ENCODE peak calls at places on chromosomes 12 and 14, in four cellular contexts. R is WTC11, I is natural killer cell, L is GM12865. Q is an unnamed sample.

GRCh38 chr12:67705394-67706370 is 57.1 kb downstream of the DYRK2 start:
- DNase-seq in L (no peak), I (no peak), R (no peak), Q (no peak)

GRCh38 chr14:92453691-92454090 is 59.9 kb upstream of the RIN3 start:
- DNase-seq in R (no peak), L (no peak), I (no peak), Q (no peak)

GRCh38 chr14:86257973-86258372 is 728.0 kb downstream of the FLRT2 start:
- DNase-seq in L (no peak), R (no peak), I (no peak), Q (no peak)

GRCh38 chr12:43805149-43805856 is 814 bp downstream of the TWF1 start:
- DNase-seq in I (no peak), L (peak; percentile 36), R (no peak), Q (no peak)

GRCh38 chr12:109738209-109738608 is 24.6 kb downstream of the FAM222A start:
- DNase-seq in L (no peak), I (peak; percentile 6), R (peak; percentile 8), Q (peak; percentile 30)

GRCh38 chr12:123043536-123044001 is 63.1 kb downstream of the ARL6IP4 start:
- DNase-seq in L (peak; percentile 68), I (peak; percentile 55), R (peak; percentile 74), Q (peak; percentile 75)

GRCh38 chr14:74326369-74327152 is 21.7 kb upstream of the VRTN start:
- DNase-seq in L (no peak), R (peak; percentile 89), I (no peak), Q (no peak)

GRCh38 chr12:110548678-110549077 is 34.4 kb downstream of the PPTC7 start:
- DNase-seq in L (no peak), R (no peak), I (no peak), Q (no peak)

GRCh38 chr14:71651228-71651627 is 281.0 kb upstream of the RGS6 start:
- DNase-seq in I (no peak), R (no peak), L (no peak), Q (no peak)

GRCh38 chr12:116150001-116150400 is 127.5 kb downstream of the MED13L start:
- DNase-seq in I (no peak), L (no peak), R (no peak), Q (no peak)

DNA sequence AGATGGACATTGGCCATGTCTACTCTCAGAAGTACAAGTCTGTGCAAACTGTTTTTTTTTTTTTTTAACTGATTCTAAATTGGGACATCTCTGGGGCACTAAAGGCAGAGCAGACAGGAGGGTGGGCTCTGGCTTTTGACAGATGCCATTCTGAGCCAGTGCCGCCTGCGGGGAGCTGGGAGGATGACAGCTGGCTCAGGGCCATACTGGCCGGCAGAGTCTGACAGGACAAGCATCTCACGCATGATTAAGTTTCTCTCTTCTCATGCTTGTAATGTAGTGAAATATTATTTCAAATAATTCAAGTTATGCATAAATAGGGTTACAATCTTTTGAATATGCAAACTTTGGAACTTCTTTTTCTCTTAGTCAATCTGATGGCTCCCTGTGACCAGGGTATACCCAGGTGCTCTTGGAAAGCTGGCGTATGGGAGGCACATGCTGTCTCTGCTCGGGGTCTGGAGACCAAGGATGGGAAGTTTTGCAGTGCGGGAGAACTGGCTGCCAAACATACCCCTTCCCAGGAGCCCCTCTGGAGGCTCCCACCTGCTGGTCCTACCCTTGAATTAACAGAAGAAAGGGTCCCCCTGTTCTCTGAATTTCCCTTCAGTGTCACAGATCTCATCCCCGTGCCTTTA is 7.6 kb downstream of the CDCA4 start:
- DNase-seq in I (no peak), R (no peak), L (peak; percentile 41), Q (no peak)
- TF ChIP-seq CTCF in I (no peak), R (no peak), L (no peak), Q (no peak)

GRCh38 chr12:113274848-113275247 is 53.6 kb downstream of the TPCN1 start:
- DNase-seq in I (no peak), R (no peak), L (no peak), Q (no peak)

GRCh38 chr12:113270709-113271009 is 49.4 kb downstream of the TPCN1 start:
- DNase-seq in L (no peak), R (no peak), I (no peak), Q (no peak)

GRCh38 chr12:113271853-113272561 is 50.7 kb downstream of the TPCN1 start:
- DNase-seq in R (no peak), L (no peak), I (no peak), Q (peak; percentile 89)

GRCh38 chr12:113271466-113271852 is 50.2 kb downstream of the TPCN1 start:
- DNase-seq in R (no peak), I (no peak), L (no peak), Q (no peak)

DNA sequence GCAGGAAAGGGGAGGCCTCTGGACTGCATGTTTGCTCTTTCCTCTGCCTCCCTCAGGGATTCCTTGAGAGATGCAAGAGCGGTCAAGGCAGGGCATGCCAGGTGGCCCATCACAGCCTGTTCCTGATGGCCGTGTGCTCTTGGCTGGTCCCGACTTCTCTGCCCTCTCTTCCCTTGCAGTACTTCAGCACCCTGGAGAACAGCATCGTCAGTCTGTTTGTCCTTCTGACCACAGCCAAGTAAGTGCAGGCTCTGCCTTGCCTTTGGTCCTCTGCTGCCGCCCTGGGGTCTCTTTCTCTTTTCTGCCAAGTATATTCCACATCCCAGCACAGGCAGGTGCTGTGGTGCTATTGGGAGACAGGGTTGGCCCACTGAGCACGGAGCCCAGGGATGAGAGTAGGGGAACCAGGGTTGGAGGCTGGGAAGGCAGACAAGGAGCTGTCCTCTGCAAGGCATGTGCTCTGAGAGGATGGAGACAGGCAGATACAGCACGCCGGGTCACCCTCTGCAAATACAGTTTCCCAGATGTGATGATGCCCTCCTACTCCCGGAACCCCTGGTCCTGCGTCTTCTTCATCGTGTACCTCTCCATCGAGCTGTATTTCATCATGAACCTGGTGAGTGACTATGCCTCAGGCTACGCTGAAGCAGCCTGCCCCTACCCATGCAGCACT is 51.9 kb downstream of the TPCN1 start:
- DNase-seq in R (no peak), I (no peak), L (no peak), Q (no peak)
- TF ChIP-seq CTCF in R (no peak), I (no peak), L (no peak), Q (no peak)

GRCh38 chr12:77925536-77926108 is 94.9 kb downstream of the NAV3 start:
- DNase-seq in I (no peak), L (peak; percentile 92), R (peak; percentile 69), Q (no peak)
- TF ChIP-seq CTCF in I (no peak), L (peak; percentile 99), R (peak; percentile 86), Q (peak; percentile 43)

DNA sequence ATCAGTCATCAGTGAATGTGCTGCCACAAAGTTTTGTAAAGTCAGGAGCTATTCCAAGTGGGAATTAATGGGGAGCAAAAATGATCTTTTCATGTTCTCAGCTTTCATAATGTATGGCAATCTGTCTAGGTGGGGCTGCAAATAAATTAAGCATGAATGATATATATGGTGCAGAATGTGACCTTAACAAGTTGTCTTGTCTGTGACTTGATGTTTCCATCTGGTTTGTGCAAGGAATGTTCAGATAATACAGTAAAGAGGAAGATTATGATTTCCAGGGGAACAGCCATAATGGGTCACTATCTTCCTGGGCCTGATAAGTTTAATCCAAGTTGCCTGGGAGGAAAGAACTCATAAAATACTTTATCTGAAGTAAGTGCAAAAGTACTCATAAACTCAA is 1815.8 kb upstream of the FLRT2 start:
- DNase-seq in R (no peak), I (no peak), L (no peak), Q (no peak)
- TF ChIP-seq CTCF in R (no peak), I (no peak), L (no peak), Q (no peak)

Q was measured in CD14-positive monocyte.